ENCODE peak calls at places on chromosomes 3 and 15, in eight cellular contexts. M is AG04450, A is RWPE1, R is NCI-H2029 treated with DMSO at 0.1 percent for 48 hours, L is NCI-H1417, X is M059J, D is ELR, V is Calu3. J is an unnamed sample.

GRCh38 chr3:115190747-115191146 is 43.7 kb upstream of the ZBTB20 start:
- DNase-seq in R (no peak), D (peak), V (no peak), X (no peak), M (no peak), L (no peak), A (no peak), J (no peak)

GRCh38 chr15:98980899-98981228 is 26.7 kb downstream of the PGPEP1L start:
- DNase-seq in R (no peak), A (no peak), L (no peak), V (no peak), X (no peak), D (no peak), M (no peak), J (no peak)

GRCh38 chr3:11154036-11154952 is at the start of gene HRH1:
- DNase-seq in D (peak), A (peak), X (peak), V (peak), M (no peak), L (peak), R (no peak), J (no peak)

GRCh38 chr3:100042144-100042543 is 72.2 kb downstream of the FILIP1L start:
- DNase-seq in A (peak), D (peak), L (no peak), X (peak), M (peak), V (no peak), R (no peak), J (no peak)

GRCh38 chr15:62928996-62929350 is 113.6 kb upstream of the TPM1 start:
- DNase-seq in A (peak), D (peak), X (peak), V (peak), M (peak), L (no peak), R (no peak), J (no peak)

GRCh38 chr3:24496529-24497482 is 2.2 kb upstream of the THRB start:
- DNase-seq in L (no peak), X (peak), A (no peak), M (peak), V (peak), D (peak), R (no peak), J (peak)

GRCh38 chr15:87706001-87706400 is 550.5 kb downstream of the NTRK3 start:
- DNase-seq in D (no peak), X (no peak), V (no peak), M (no peak), A (no peak), R (no peak), L (no peak), J (no peak)

GRCh38 chr3:48897401-48898376 is 993 bp downstream of the SLC25A20 start:
- DNase-seq in A (no peak), V (peak), M (no peak), X (no peak), D (no peak), R (no peak), L (no peak), J (peak)

GRCh38 chr3:187909871-187910270 is 164.6 kb upstream of the BCL6 start:
- DNase-seq in L (no peak), M (no peak), D (no peak), X (peak), R (no peak), A (no peak), V (no peak), J (no peak)

GRCh38 chr15:63492541-63493077 is 11.8 kb upstream of the USP3 start:
- DNase-seq in R (no peak), M (peak), V (no peak), D (peak), L (no peak), X (peak), A (no peak), J (no peak)

GRCh38 chr15:79831635-79832034 is 65.2 kb downstream of the MTHFS start:
- DNase-seq in M (no peak), A (no peak), R (no peak), L (no peak), V (no peak), X (no peak), D (no peak), J (no peak)

GRCh38 chr3:861721-862120 is 231.1 kb upstream of the CNTN6 start:
- DNase-seq in M (no peak), L (no peak), D (no peak), X (no peak), R (no peak), A (no peak), V (no peak), J (no peak)

GRCh38 chr15:55241895-55242294 is 45.2 kb upstream of the RSL24D1 start:
- DNase-seq in M (no peak), D (peak), L (no peak), X (peak), A (no peak), R (no peak), V (no peak), J (no peak)

GRCh38 chr15:56496635-56497034 is 31.7 kb upstream of the MNS1 start:
- DNase-seq in A (peak), L (peak), R (peak), X (peak), D (peak), V (peak), M (peak), J (peak)

GRCh38 chr3:139934557-139935070 is 371 bp upstream of the CLSTN2 start:
- DNase-seq in L (peak), M (no peak), D (no peak), V (no peak), X (peak), A (no peak), R (peak), J (peak)

GRCh38 chr15:40878785-40879184 is 4.8 kb upstream of the RHOV start:
- DNase-seq in M (no peak), X (peak), A (peak), V (peak), L (no peak), R (no peak), D (peak), J (no peak)

GRCh38 chr3:12175844-12176453 is 17.2 kb upstream of the TIMP4 start:
- DNase-seq in V (peak), M (no peak), D (peak), L (peak), A (peak), R (peak), X (peak), J (peak)

GRCh38 chr3:138349926-138350665 is 1.7 kb downstream of the MRAS start:
- DNase-seq in R (no peak), A (no peak), D (no peak), M (no peak), V (no peak), X (no peak), L (no peak), J (no peak)

GRCh38 chr15:75177360-75178071 is 24.2 kb upstream of the C15orf39 start:
- DNase-seq in L (no peak), A (no peak), X (no peak), R (no peak), M (no peak), V (no peak), D (no peak), J (no peak)

GRCh38 chr3:69541823-69542264 is 156.0 kb upstream of the FRMD4B start:
- DNase-seq in X (no peak), D (peak), L (peak), R (no peak), A (peak), M (no peak), V (no peak), J (no peak)

GRCh38 chr3:128436214-128436613 is 30.5 kb downstream of the DNAJB8 start:
- DNase-seq in R (no peak), X (no peak), L (no peak), D (no peak), M (no peak), A (no peak), V (no peak), J (no peak)

GRCh38 chr3:17258823-17259436 is 374.2 kb downstream of the PLCL2 start:
- DNase-seq in R (peak), L (no peak), A (peak), M (peak), D (peak), X (peak), V (peak), J (peak)

GRCh38 chr3:72997421-72997961 is 880 bp downstream of the PPP4R2 start:
- DNase-seq in D (peak), R (no peak), V (peak), L (peak), A (peak), X (peak), M (no peak), J (peak)

GRCh38 chr3:37243811-37244748 is 69.7 kb upstream of the LRRFIP2 start:
- DNase-seq in A (peak), M (no peak), D (peak), L (peak), R (no peak), V (peak), X (peak), J (peak)

GRCh38 chr3:122825460-122825859 is 30.6 kb downstream of the SLC49A4 start:
- DNase-seq in X (no peak), V (no peak), L (no peak), A (no peak), R (no peak), D (no peak), M (no peak), J (no peak)

GRCh38 chr3:176906046-176906905 is 291.0 kb downstream of the TBL1XR1 start:
- DNase-seq in M (peak), R (peak), A (no peak), V (peak), L (peak), X (peak), D (peak), J (no peak)

GRCh38 chr3:126551839-126552687 is 6.7 kb downstream of the C3orf22 start:
- DNase-seq in X (no peak), A (no peak), R (no peak), V (no peak), L (no peak), D (no peak), M (no peak), J (peak)

J was measured in Caco-2.